ENCODE peak calls at places on chromosome 4, in eight cellular contexts. One of them, this sample, is unnamed.
A peak's percentile ranks its signal among the peaks of the same experiment; 100 is the strongest.

GRCh38 chr4:7964890-7965662 is 25.4 kb upstream of the AFAP1 start:
- DNase-seq in substantia nigra: no peak
- DNase-seq in GM03348: no peak
- DNase-seq in mammary epithelial cell: peak; percentile 36
- DNase-seq in stimulated activated CD4-positive, alpha-beta T cell treated with anti-CD3 and anti-CD28 coated beads, Interleukin-2, amount 100 ng/mL, for 48 hours: peak; percentile 22
- DNase-seq in activated CD8-positive, alpha-beta memory T cell treated with anti-CD3 and anti-CD28 coated beads for 48 hours: no peak
- DNase-seq in NAMALWA: no peak
- DNase-seq in A673: peak; percentile 68
- DNase-seq in this sample: no peak

GRCh38 chr4:17968721-17969120 is 52.8 kb downstream of the LCORL start:
- DNase-seq in activated CD8-positive, alpha-beta memory T cell treated with anti-CD3 and anti-CD28 coated beads for 48 hours: no peak
- DNase-seq in substantia nigra: no peak
- DNase-seq in GM03348: no peak
- DNase-seq in stimulated activated CD4-positive, alpha-beta T cell treated with anti-CD3 and anti-CD28 coated beads, Interleukin-2, amount 100 ng/mL, for 48 hours: no peak
- DNase-seq in mammary epithelial cell: peak; percentile 57
- DNase-seq in A673: no peak
- DNase-seq in NAMALWA: no peak
- DNase-seq in this sample: no peak

GRCh38 chr4:5858020-5858769 is 34.7 kb downstream of the CRMP1 start:
- DNase-seq in NAMALWA: no peak
- DNase-seq in substantia nigra: no peak
- DNase-seq in A673: no peak
- DNase-seq in mammary epithelial cell: no peak
- DNase-seq in stimulated activated CD4-positive, alpha-beta T cell treated with anti-CD3 and anti-CD28 coated beads, Interleukin-2, amount 100 ng/mL, for 48 hours: no peak
- DNase-seq in GM03348: no peak
- DNase-seq in activated CD8-positive, alpha-beta memory T cell treated with anti-CD3 and anti-CD28 coated beads for 48 hours: no peak
- DNase-seq in this sample: no peak

GRCh38 chr4:1375761-1376322 is 28.8 kb downstream of the UVSSA start:
- DNase-seq in stimulated activated CD4-positive, alpha-beta T cell treated with anti-CD3 and anti-CD28 coated beads, Interleukin-2, amount 100 ng/mL, for 48 hours: no peak
- DNase-seq in substantia nigra: no peak
- DNase-seq in activated CD8-positive, alpha-beta memory T cell treated with anti-CD3 and anti-CD28 coated beads for 48 hours: no peak
- DNase-seq in A673: no peak
- DNase-seq in GM03348: no peak
- DNase-seq in mammary epithelial cell: no peak
- DNase-seq in NAMALWA: no peak
- DNase-seq in this sample: no peak

GRCh38 chr4:94939791-94940530 is 182.2 kb downstream of the BMPR1B start:
- DNase-seq in GM03348: peak; percentile 10
- DNase-seq in mammary epithelial cell: no peak
- DNase-seq in activated CD8-positive, alpha-beta memory T cell treated with anti-CD3 and anti-CD28 coated beads for 48 hours: no peak
- DNase-seq in stimulated activated CD4-positive, alpha-beta T cell treated with anti-CD3 and anti-CD28 coated beads, Interleukin-2, amount 100 ng/mL, for 48 hours: no peak
- DNase-seq in A673: no peak
- DNase-seq in NAMALWA: no peak
- DNase-seq in substantia nigra: no peak
- DNase-seq in this sample: no peak

GRCh38 chr4:41992967-41993857 is 2.9 kb downstream of the SLC30A9 start:
- DNase-seq in stimulated activated CD4-positive, alpha-beta T cell treated with anti-CD3 and anti-CD28 coated beads, Interleukin-2, amount 100 ng/mL, for 48 hours: no peak
- DNase-seq in mammary epithelial cell: no peak
- DNase-seq in NAMALWA: no peak
- DNase-seq in substantia nigra: no peak
- DNase-seq in GM03348: no peak
- DNase-seq in activated CD8-positive, alpha-beta memory T cell treated with anti-CD3 and anti-CD28 coated beads for 48 hours: no peak
- DNase-seq in A673: no peak
- DNase-seq in this sample: no peak

GRCh38 chr4:55078987-55079386 is 46.4 kb downstream of the KDR start:
- DNase-seq in NAMALWA: no peak
- DNase-seq in GM03348: peak; percentile 86
- DNase-seq in substantia nigra: no peak
- DNase-seq in activated CD8-positive, alpha-beta memory T cell treated with anti-CD3 and anti-CD28 coated beads for 48 hours: no peak
- DNase-seq in stimulated activated CD4-positive, alpha-beta T cell treated with anti-CD3 and anti-CD28 coated beads, Interleukin-2, amount 100 ng/mL, for 48 hours: no peak
- DNase-seq in A673: peak; percentile 85
- DNase-seq in mammary epithelial cell: no peak
- DNase-seq in this sample: no peak

GRCh38 chr4:25843340-25844097 is 19.3 kb downstream of the SEL1L3 start:
- DNase-seq in GM03348: peak; percentile 51
- DNase-seq in stimulated activated CD4-positive, alpha-beta T cell treated with anti-CD3 and anti-CD28 coated beads, Interleukin-2, amount 100 ng/mL, for 48 hours: no peak
- DNase-seq in NAMALWA: no peak
- DNase-seq in mammary epithelial cell: no peak
- DNase-seq in activated CD8-positive, alpha-beta memory T cell treated with anti-CD3 and anti-CD28 coated beads for 48 hours: no peak
- DNase-seq in A673: no peak
- DNase-seq in substantia nigra: no peak
- DNase-seq in this sample: no peak

GRCh38 chr4:105527081-105527480 is 25.3 kb upstream of the ARHGEF38 start:
- DNase-seq in mammary epithelial cell: no peak
- DNase-seq in A673: no peak
- DNase-seq in NAMALWA: no peak
- DNase-seq in activated CD8-positive, alpha-beta memory T cell treated with anti-CD3 and anti-CD28 coated beads for 48 hours: no peak
- DNase-seq in stimulated activated CD4-positive, alpha-beta T cell treated with anti-CD3 and anti-CD28 coated beads, Interleukin-2, amount 100 ng/mL, for 48 hours: no peak
- DNase-seq in GM03348: no peak
- DNase-seq in substantia nigra: no peak
- DNase-seq in this sample: no peak

GRCh38 chr4:13906727-13907126 is 279.2 kb upstream of the BOD1L1 start:
- DNase-seq in mammary epithelial cell: no peak
- DNase-seq in A673: no peak
- DNase-seq in activated CD8-positive, alpha-beta memory T cell treated with anti-CD3 and anti-CD28 coated beads for 48 hours: no peak
- DNase-seq in substantia nigra: no peak
- DNase-seq in NAMALWA: no peak
- DNase-seq in stimulated activated CD4-positive, alpha-beta T cell treated with anti-CD3 and anti-CD28 coated beads, Interleukin-2, amount 100 ng/mL, for 48 hours: no peak
- DNase-seq in GM03348: no peak
- DNase-seq in this sample: no peak

GRCh38 chr4:74097631-74098550 is 1.1 kb downstream of the CXCL2 start:
- DNase-seq in mammary epithelial cell: peak; percentile 74
- DNase-seq in substantia nigra: no peak
- DNase-seq in A673: no peak
- DNase-seq in NAMALWA: no peak
- DNase-seq in GM03348: peak; percentile 2
- DNase-seq in stimulated activated CD4-positive, alpha-beta T cell treated with anti-CD3 and anti-CD28 coated beads, Interleukin-2, amount 100 ng/mL, for 48 hours: no peak
- DNase-seq in activated CD8-positive, alpha-beta memory T cell treated with anti-CD3 and anti-CD28 coated beads for 48 hours: no peak
- DNase-seq in this sample: no peak

GRCh38 chr4:26302390-26302897 is 18.4 kb upstream of the RBPJ start:
- DNase-seq in A673: no peak
- DNase-seq in NAMALWA: no peak
- DNase-seq in activated CD8-positive, alpha-beta memory T cell treated with anti-CD3 and anti-CD28 coated beads for 48 hours: no peak
- DNase-seq in stimulated activated CD4-positive, alpha-beta T cell treated with anti-CD3 and anti-CD28 coated beads, Interleukin-2, amount 100 ng/mL, for 48 hours: no peak
- DNase-seq in substantia nigra: no peak
- DNase-seq in GM03348: no peak
- DNase-seq in mammary epithelial cell: no peak
- DNase-seq in this sample: no peak

GRCh38 chr4:16893141-16893571 is 5.3 kb downstream of the LDB2 start:
- DNase-seq in A673: peak; percentile 81
- DNase-seq in GM03348: peak; percentile 17
- DNase-seq in activated CD8-positive, alpha-beta memory T cell treated with anti-CD3 and anti-CD28 coated beads for 48 hours: no peak
- DNase-seq in NAMALWA: no peak
- DNase-seq in mammary epithelial cell: no peak
- DNase-seq in stimulated activated CD4-positive, alpha-beta T cell treated with anti-CD3 and anti-CD28 coated beads, Interleukin-2, amount 100 ng/mL, for 48 hours: no peak
- DNase-seq in substantia nigra: no peak
- DNase-seq in this sample: no peak

GRCh38 chr4:108611360-108611759 is 9.0 kb upstream of the RPL34 start:
- DNase-seq in A673: peak; percentile 41
- DNase-seq in stimulated activated CD4-positive, alpha-beta T cell treated with anti-CD3 and anti-CD28 coated beads, Interleukin-2, amount 100 ng/mL, for 48 hours: no peak
- DNase-seq in mammary epithelial cell: no peak
- DNase-seq in GM03348: peak; percentile 51
- DNase-seq in activated CD8-positive, alpha-beta memory T cell treated with anti-CD3 and anti-CD28 coated beads for 48 hours: no peak
- DNase-seq in NAMALWA: no peak
- DNase-seq in substantia nigra: no peak
- DNase-seq in this sample: no peak

GRCh38 chr4:77706717-77707116 is 101.1 kb downstream of the CXCL13 start:
- DNase-seq in mammary epithelial cell: no peak
- DNase-seq in stimulated activated CD4-positive, alpha-beta T cell treated with anti-CD3 and anti-CD28 coated beads, Interleukin-2, amount 100 ng/mL, for 48 hours: no peak
- DNase-seq in GM03348: no peak
- DNase-seq in activated CD8-positive, alpha-beta memory T cell treated with anti-CD3 and anti-CD28 coated beads for 48 hours: no peak
- DNase-seq in substantia nigra: no peak
- DNase-seq in A673: no peak
- DNase-seq in NAMALWA: no peak
- DNase-seq in this sample: no peak

GRCh38 chr4:83490876-83491450 is 6.1 kb upstream of the ABRAXAS1 start:
- DNase-seq in activated CD8-positive, alpha-beta memory T cell treated with anti-CD3 and anti-CD28 coated beads for 48 hours: no peak
- DNase-seq in A673: peak; percentile 33
- DNase-seq in stimulated activated CD4-positive, alpha-beta T cell treated with anti-CD3 and anti-CD28 coated beads, Interleukin-2, amount 100 ng/mL, for 48 hours: no peak
- DNase-seq in NAMALWA: peak; percentile 65
- DNase-seq in GM03348: peak; percentile 32
- DNase-seq in mammary epithelial cell: no peak
- DNase-seq in substantia nigra: no peak
- DNase-seq in this sample: peak; percentile 56

GRCh38 chr4:153345011-153345981 is 808 bp downstream of the MND1 start:
- DNase-seq in GM03348: peak; percentile 62
- DNase-seq in stimulated activated CD4-positive, alpha-beta T cell treated with anti-CD3 and anti-CD28 coated beads, Interleukin-2, amount 100 ng/mL, for 48 hours: peak; percentile 36
- DNase-seq in A673: peak; percentile 80
- DNase-seq in NAMALWA: peak; percentile 93
- DNase-seq in activated CD8-positive, alpha-beta memory T cell treated with anti-CD3 and anti-CD28 coated beads for 48 hours: peak; percentile 8
- DNase-seq in substantia nigra: peak; percentile 12
- DNase-seq in mammary epithelial cell: peak; percentile 74
- DNase-seq in this sample: peak; percentile 26

GRCh38 chr4:128449251-128449650 is 161.6 kb upstream of the PGRMC2 start:
- DNase-seq in NAMALWA: no peak
- DNase-seq in substantia nigra: no peak
- DNase-seq in A673: no peak
- DNase-seq in stimulated activated CD4-positive, alpha-beta T cell treated with anti-CD3 and anti-CD28 coated beads, Interleukin-2, amount 100 ng/mL, for 48 hours: no peak
- DNase-seq in GM03348: no peak
- DNase-seq in mammary epithelial cell: no peak
- DNase-seq in activated CD8-positive, alpha-beta memory T cell treated with anti-CD3 and anti-CD28 coated beads for 48 hours: no peak
- DNase-seq in this sample: no peak

GRCh38 chr4:122129061-122129460 is 23.1 kb upstream of the BLTP1 start:
- DNase-seq in mammary epithelial cell: no peak
- DNase-seq in NAMALWA: no peak
- DNase-seq in GM03348: no peak
- DNase-seq in stimulated activated CD4-positive, alpha-beta T cell treated with anti-CD3 and anti-CD28 coated beads, Interleukin-2, amount 100 ng/mL, for 48 hours: no peak
- DNase-seq in A673: no peak
- DNase-seq in activated CD8-positive, alpha-beta memory T cell treated with anti-CD3 and anti-CD28 coated beads for 48 hours: no peak
- DNase-seq in substantia nigra: no peak
- DNase-seq in this sample: no peak

GRCh38 chr4:66330125-66330524 is 659.8 kb upstream of the EPHA5 start:
- DNase-seq in activated CD8-positive, alpha-beta memory T cell treated with anti-CD3 and anti-CD28 coated beads for 48 hours: no peak
- DNase-seq in A673: no peak
- DNase-seq in stimulated activated CD4-positive, alpha-beta T cell treated with anti-CD3 and anti-CD28 coated beads, Interleukin-2, amount 100 ng/mL, for 48 hours: no peak
- DNase-seq in substantia nigra: no peak
- DNase-seq in NAMALWA: no peak
- DNase-seq in GM03348: no peak
- DNase-seq in mammary epithelial cell: no peak
- DNase-seq in this sample: no peak

GRCh38 chr4:107243141-107243779 is 207.1 kb upstream of the DKK2 start:
- DNase-seq in substantia nigra: no peak
- DNase-seq in GM03348: peak; percentile 29
- DNase-seq in stimulated activated CD4-positive, alpha-beta T cell treated with anti-CD3 and anti-CD28 coated beads, Interleukin-2, amount 100 ng/mL, for 48 hours: no peak
- DNase-seq in NAMALWA: no peak
- DNase-seq in A673: peak; percentile 91
- DNase-seq in activated CD8-positive, alpha-beta memory T cell treated with anti-CD3 and anti-CD28 coated beads for 48 hours: no peak
- DNase-seq in mammary epithelial cell: no peak
- DNase-seq in this sample: no peak

GRCh38 chr4:90990298-90990697 is 863.1 kb downstream of the CCSER1 start:
- DNase-seq in substantia nigra: no peak
- DNase-seq in NAMALWA: no peak
- DNase-seq in stimulated activated CD4-positive, alpha-beta T cell treated with anti-CD3 and anti-CD28 coated beads, Interleukin-2, amount 100 ng/mL, for 48 hours: no peak
- DNase-seq in mammary epithelial cell: no peak
- DNase-seq in activated CD8-positive, alpha-beta memory T cell treated with anti-CD3 and anti-CD28 coated beads for 48 hours: no peak
- DNase-seq in A673: no peak
- DNase-seq in GM03348: no peak
- DNase-seq in this sample: peak; percentile 32

GRCh38 chr4:42302348-42302747 is 94.9 kb upstream of the SHISA3 start:
- DNase-seq in stimulated activated CD4-positive, alpha-beta T cell treated with anti-CD3 and anti-CD28 coated beads, Interleukin-2, amount 100 ng/mL, for 48 hours: no peak
- DNase-seq in substantia nigra: peak; percentile 53
- DNase-seq in A673: peak; percentile 45
- DNase-seq in mammary epithelial cell: no peak
- DNase-seq in NAMALWA: peak; percentile 48
- DNase-seq in GM03348: peak; percentile 30
- DNase-seq in activated CD8-positive, alpha-beta memory T cell treated with anti-CD3 and anti-CD28 coated beads for 48 hours: no peak
- DNase-seq in this sample: peak; percentile 43

GRCh38 chr4:54473077-54473545 is 184.6 kb upstream of the KIT start:
- DNase-seq in mammary epithelial cell: peak; percentile 32
- DNase-seq in substantia nigra: no peak
- DNase-seq in NAMALWA: no peak
- DNase-seq in activated CD8-positive, alpha-beta memory T cell treated with anti-CD3 and anti-CD28 coated beads for 48 hours: no peak
- DNase-seq in stimulated activated CD4-positive, alpha-beta T cell treated with anti-CD3 and anti-CD28 coated beads, Interleukin-2, amount 100 ng/mL, for 48 hours: no peak
- DNase-seq in A673: no peak
- DNase-seq in GM03348: no peak
- DNase-seq in this sample: peak; percentile 86

GRCh38 chr4:184282251-184282713 is 64.6 kb upstream of the ENPP6 start:
- DNase-seq in GM03348: no peak
- DNase-seq in A673: no peak
- DNase-seq in stimulated activated CD4-positive, alpha-beta T cell treated with anti-CD3 and anti-CD28 coated beads, Interleukin-2, amount 100 ng/mL, for 48 hours: peak; percentile 42
- DNase-seq in activated CD8-positive, alpha-beta memory T cell treated with anti-CD3 and anti-CD28 coated beads for 48 hours: no peak
- DNase-seq in substantia nigra: no peak
- DNase-seq in mammary epithelial cell: peak; percentile 45
- DNase-seq in NAMALWA: peak; percentile 68
- DNase-seq in this sample: no peak

GRCh38 chr4:121070696-121071639 is 1.4 kb downstream of the NDNF start:
- DNase-seq in stimulated activated CD4-positive, alpha-beta T cell treated with anti-CD3 and anti-CD28 coated beads, Interleukin-2, amount 100 ng/mL, for 48 hours: no peak
- DNase-seq in mammary epithelial cell: no peak
- DNase-seq in NAMALWA: no peak
- DNase-seq in substantia nigra: peak; percentile 24
- DNase-seq in activated CD8-positive, alpha-beta memory T cell treated with anti-CD3 and anti-CD28 coated beads for 48 hours: no peak
- DNase-seq in A673: peak; percentile 58
- DNase-seq in GM03348: peak; percentile 74
- DNase-seq in this sample: no peak

GRCh38 chr4:9800878-9801277 is 19.4 kb downstream of the DRD5 start:
- DNase-seq in substantia nigra: no peak
- DNase-seq in stimulated activated CD4-positive, alpha-beta T cell treated with anti-CD3 and anti-CD28 coated beads, Interleukin-2, amount 100 ng/mL, for 48 hours: no peak
- DNase-seq in GM03348: no peak
- DNase-seq in activated CD8-positive, alpha-beta memory T cell treated with anti-CD3 and anti-CD28 coated beads for 48 hours: no peak
- DNase-seq in NAMALWA: no peak
- DNase-seq in A673: no peak
- DNase-seq in mammary epithelial cell: no peak
- DNase-seq in this sample: no peak

GRCh38 chr4:122712782-122713181 is 19.7 kb upstream of the BBS12 start:
- DNase-seq in GM03348: no peak
- DNase-seq in A673: no peak
- DNase-seq in activated CD8-positive, alpha-beta memory T cell treated with anti-CD3 and anti-CD28 coated beads for 48 hours: no peak
- DNase-seq in mammary epithelial cell: peak; percentile 41
- DNase-seq in substantia nigra: no peak
- DNase-seq in stimulated activated CD4-positive, alpha-beta T cell treated with anti-CD3 and anti-CD28 coated beads, Interleukin-2, amount 100 ng/mL, for 48 hours: no peak
- DNase-seq in NAMALWA: no peak
- DNase-seq in this sample: no peak

GRCh38 chr4:132333723-132334045 is 815.4 kb upstream of the PCDH10 start:
- DNase-seq in substantia nigra: no peak
- DNase-seq in stimulated activated CD4-positive, alpha-beta T cell treated with anti-CD3 and anti-CD28 coated beads, Interleukin-2, amount 100 ng/mL, for 48 hours: no peak
- DNase-seq in mammary epithelial cell: peak; percentile 25
- DNase-seq in GM03348: no peak
- DNase-seq in activated CD8-positive, alpha-beta memory T cell treated with anti-CD3 and anti-CD28 coated beads for 48 hours: no peak
- DNase-seq in NAMALWA: no peak
- DNase-seq in A673: no peak
- DNase-seq in this sample: no peak

GRCh38 chr4:48261288-48261687 is 8.3 kb downstream of the TEC start:
- DNase-seq in A673: no peak
- DNase-seq in stimulated activated CD4-positive, alpha-beta T cell treated with anti-CD3 and anti-CD28 coated beads, Interleukin-2, amount 100 ng/mL, for 48 hours: no peak
- DNase-seq in activated CD8-positive, alpha-beta memory T cell treated with anti-CD3 and anti-CD28 coated beads for 48 hours: no peak
- DNase-seq in mammary epithelial cell: no peak
- DNase-seq in NAMALWA: no peak
- DNase-seq in substantia nigra: no peak
- DNase-seq in GM03348: no peak
- DNase-seq in this sample: no peak

GRCh38 chr4:168408620-168409019 is 71.7 kb downstream of the DDX60L start:
- DNase-seq in activated CD8-positive, alpha-beta memory T cell treated with anti-CD3 and anti-CD28 coated beads for 48 hours: no peak
- DNase-seq in A673: peak; percentile 76
- DNase-seq in mammary epithelial cell: peak; percentile 88
- DNase-seq in NAMALWA: no peak
- DNase-seq in stimulated activated CD4-positive, alpha-beta T cell treated with anti-CD3 and anti-CD28 coated beads, Interleukin-2, amount 100 ng/mL, for 48 hours: no peak
- DNase-seq in GM03348: peak; percentile 78
- DNase-seq in substantia nigra: no peak
- DNase-seq in this sample: no peak

GRCh38 chr4:3045500-3045850 is 28.9 kb downstream of the HTT-AS start:
- DNase-seq in GM03348: no peak
- DNase-seq in NAMALWA: peak; percentile 26
- DNase-seq in A673: no peak
- DNase-seq in mammary epithelial cell: peak; percentile 28
- DNase-seq in stimulated activated CD4-positive, alpha-beta T cell treated with anti-CD3 and anti-CD28 coated beads, Interleukin-2, amount 100 ng/mL, for 48 hours: no peak
- DNase-seq in activated CD8-positive, alpha-beta memory T cell treated with anti-CD3 and anti-CD28 coated beads for 48 hours: peak; percentile 39
- DNase-seq in substantia nigra: no peak
- DNase-seq in this sample: peak; percentile 59

GRCh38 chr4:7981738-7982394 is 42.2 kb upstream of the AFAP1 start:
- DNase-seq in mammary epithelial cell: no peak
- DNase-seq in activated CD8-positive, alpha-beta memory T cell treated with anti-CD3 and anti-CD28 coated beads for 48 hours: no peak
- DNase-seq in stimulated activated CD4-positive, alpha-beta T cell treated with anti-CD3 and anti-CD28 coated beads, Interleukin-2, amount 100 ng/mL, for 48 hours: no peak
- DNase-seq in A673: no peak
- DNase-seq in substantia nigra: no peak
- DNase-seq in NAMALWA: no peak
- DNase-seq in GM03348: no peak
- DNase-seq in this sample: no peak

GRCh38 chr4:154731756-154732155 is 12.0 kb upstream of the LRAT start:
- DNase-seq in NAMALWA: no peak
- DNase-seq in GM03348: no peak
- DNase-seq in activated CD8-positive, alpha-beta memory T cell treated with anti-CD3 and anti-CD28 coated beads for 48 hours: no peak
- DNase-seq in stimulated activated CD4-positive, alpha-beta T cell treated with anti-CD3 and anti-CD28 coated beads, Interleukin-2, amount 100 ng/mL, for 48 hours: no peak
- DNase-seq in A673: no peak
- DNase-seq in substantia nigra: no peak
- DNase-seq in mammary epithelial cell: peak; percentile 57
- DNase-seq in this sample: no peak

This sample was measured in CMK.